ENCODE peak calls at places on chromosomes 1 and 21, in nine cellular contexts. J, F, M, C, D, T, V, I and O are unnamed samples.

GRCh38 chr1:13807213-13807612 is 107.2 kb downstream of the PRDM2 start:
- DNase-seq in C (no peak), F (no peak), V (no peak), M (peak), I (no peak), D (no peak), T (no peak), J (peak), O (no peak)

GRCh38 chr1:118785246-118785645 is 202.9 kb downstream of the TBX15 start:
- DNase-seq in C (no peak), V (no peak), D (no peak), M (no peak), J (no peak), T (peak), I (no peak), F (no peak), O (no peak)

GRCh38 chr21:35077975-35078374 is 28.9 kb upstream of the RUNX1 start:
- DNase-seq in C (no peak), J (no peak), I (no peak), V (no peak), F (no peak), D (no peak), T (no peak), M (no peak), O (no peak)

GRCh38 chr1:72366473-72366872 is 84.1 kb upstream of the NEGR1 start:
- DNase-seq in M (no peak), J (peak), V (no peak), C (no peak), D (no peak), T (peak), I (peak), F (no peak), O (no peak)

GRCh38 chr1:204468206-204468605 is 26.4 kb downstream of the PIK3C2B start:
- DNase-seq in M (no peak), I (no peak), J (no peak), F (no peak), T (no peak), V (no peak), C (no peak), D (no peak), O (no peak)

GRCh38 chr21:36175771-36176565 is 19.3 kb downstream of the DOP1B start:
- DNase-seq in V (no peak), I (no peak), M (no peak), T (no peak), C (no peak), D (no peak), F (peak), J (no peak), O (peak)

GRCh38 chr1:153525088-153525713 is 10.6 kb downstream of the S100A6 start:
- DNase-seq in J (no peak), F (no peak), T (no peak), V (no peak), D (no peak), C (no peak), M (no peak), I (no peak), O (peak)

GRCh38 chr1:79232831-79233230 is 226.3 kb upstream of the ADGRL4 start:
- DNase-seq in I (no peak), C (no peak), J (no peak), F (no peak), T (no peak), V (no peak), M (no peak), D (no peak), O (no peak)

GRCh38 chr1:236320671-236321070 is 38.9 kb upstream of the ERO1B start:
- DNase-seq in T (no peak), J (no peak), I (no peak), D (no peak), C (no peak), M (no peak), F (no peak), V (no peak), O (no peak)

GRCh38 chr1:30807318-30808066 is 49.9 kb upstream of the LAPTM5 start:
- DNase-seq in F (no peak), D (no peak), J (no peak), V (no peak), I (no peak), T (no peak), M (no peak), C (no peak), O (no peak)

GRCh38 chr1:155007253-155007828 is 4.7 kb downstream of the ZBTB7B start:
- DNase-seq in F (no peak), C (no peak), M (no peak), I (no peak), J (no peak), T (no peak), D (no peak), V (no peak), O (no peak)

GRCh38 chr21:42439284-42440186 is 35.8 kb downstream of the UBASH3A start:
- DNase-seq in T (no peak), D (no peak), J (no peak), M (no peak), F (no peak), C (no peak), V (no peak), I (no peak), O (no peak)

GRCh38 chr1:45679123-45679522 is 7.2 kb downstream of the GPBP1L1 start:
- DNase-seq in J (no peak), V (peak), F (no peak), T (no peak), M (no peak), C (no peak), I (no peak), D (no peak), O (no peak)

GRCh38 chr1:47635597-47635996 is 197.8 kb downstream of the FOXD2 start:
- DNase-seq in M (no peak), F (no peak), I (no peak), C (no peak), V (no peak), J (no peak), D (no peak), T (no peak), O (no peak)

GRCh38 chr1:245016700-245017099 is 138.1 kb upstream of the KIF26B start:
- DNase-seq in F (no peak), C (no peak), T (no peak), J (no peak), I (no peak), M (no peak), D (no peak), V (no peak), O (no peak)

GRCh38 chr1:19665456-19666138 is 922 bp downstream of the HTR6 start:
- DNase-seq in C (no peak), D (no peak), T (no peak), I (no peak), J (no peak), F (no peak), M (no peak), V (no peak), O (no peak)

GRCh38 chr1:28199328-28200233 is 23.1 kb upstream of the PTAFR start:
- DNase-seq in C (peak), F (peak), T (no peak), J (no peak), M (peak), D (peak), V (no peak), I (no peak), O (no peak)

GRCh38 chr21:29939859-29940245 is at the start of gene GRIK1:
- DNase-seq in J (peak), T (no peak), C (no peak), V (no peak), I (no peak), F (no peak), M (no peak), D (no peak), O (no peak)

GRCh38 chr1:10941891-10942541 is 70.4 kb upstream of the TARDBP start:
- DNase-seq in I (no peak), T (no peak), J (peak), V (no peak), M (peak), F (peak), D (peak), C (peak), O (no peak)